ENCODE peak calls at places on chromosomes 4 and X, in six cellular contexts. N is GM12878, H is HepG2, K is K562, W is H1, Z is SK-N-SH. J is an unnamed sample.

GRCh38 chr4:110503588-110504435 is 27.9 kb downstream of the ENPEP start:
- DNase-seq in N (no peak), H (no peak), K (no peak), W (no peak), Z (no peak), J (no peak)

GRCh38 chr4:122733805-122734155 is 1.3 kb downstream of the BBS12 start:
- DNase-seq in N (no peak), H (no peak), K (no peak), W (no peak), Z (no peak), J (no peak)

GRCh38 chr4:94032754-94033153 is 174.9 kb upstream of the SMARCAD1 start:
- DNase-seq in N (no peak), H (no peak), K (no peak), W (peak; percentile 45), Z (peak; percentile 46), J (no peak)

GRCh38 chr4:41757521-41758156 is 9.1 kb upstream of the PHOX2B start:
- DNase-seq in N (no peak), H (no peak), K (no peak), W (peak; percentile 52), Z (no peak), J (no peak)

GRCh38 chr4:55445921-55446577 is 50.3 kb downstream of the TMEM165 start:
- DNase-seq in N (no peak), H (no peak), K (no peak), W (no peak), Z (no peak), J (no peak)

GRCh38 chr4:84503495-84504437 is 4.7 kb upstream of the NKX6-1 start:
- DNase-seq in N (no peak), H (peak; percentile 46), K (peak; percentile 68), W (no peak), Z (peak; percentile 65), J (peak; percentile 62)

GRCh38 chr4:66266035-66266434 is 595.7 kb upstream of the EPHA5 start:
- DNase-seq in N (no peak), H (no peak), K (no peak), W (peak; percentile 48), Z (no peak), J (no peak)

GRCh38 chrX:135707880-135708279 is 5.6 kb upstream of the CT45A1 start:
- DNase-seq in N (no peak), H (peak; percentile 31), K (peak; percentile 82), W (peak; percentile 49), Z (peak; percentile 52), J (peak; percentile 16)

GRCh38 chr4:48114396-48114795 is 19.7 kb downstream of the TXK start:
- DNase-seq in N (no peak), H (no peak), K (no peak), W (no peak), Z (no peak), J (no peak)

GRCh38 chr4:109078724-109079123 is 223.7 kb downstream of the COL25A1 start:
- DNase-seq in N (no peak), H (no peak), K (no peak), W (no peak), Z (no peak), J (no peak)

GRCh38 chr4:159197885-159198269 is 95.0 kb downstream of the RAPGEF2 start:
- DNase-seq in N (no peak), H (no peak), K (no peak), W (no peak), Z (no peak), J (no peak)

GRCh38 chr4:5746829-5747745 is 36.1 kb downstream of the EVC start:
- DNase-seq in N (no peak), H (no peak), K (no peak), W (no peak), Z (no peak), J (no peak)

GRCh38 chrX:46965125-46965758 is 53.0 kb downstream of the JADE3 start:
- DNase-seq in N (no peak), H (no peak), K (no peak), W (no peak), Z (no peak), J (no peak)

GRCh38 chr4:113645771-113646455 is 115.6 kb downstream of the CAMK2D start:
- DNase-seq in N (no peak), H (peak; percentile 81), K (peak; percentile 36), W (no peak), Z (no peak), J (peak; percentile 83)

GRCh38 chr4:103099691-103100392 is at the start of gene BDH2:
- DNase-seq in N (peak; percentile 72), H (peak; percentile 85), K (peak; percentile 84), W (no peak), Z (peak; percentile 64), J (peak; percentile 79)

GRCh38 chr4:20378181-20378580 is 126.5 kb downstream of the SLIT2 start:
- DNase-seq in N (no peak), H (no peak), K (no peak), W (no peak), Z (no peak), J (no peak)

GRCh38 chr4:54228064-54228527 is 997 bp upstream of the PDGFRA start:
- DNase-seq in N (no peak), H (peak; percentile 5), K (peak; percentile 32), W (peak; percentile 93), Z (peak; percentile 87), J (no peak)

GRCh38 chr4:56134272-56134671 is 185.5 kb downstream of the CEP135 start:
- DNase-seq in N (no peak), H (peak; percentile 68), K (no peak), W (no peak), Z (no peak), J (no peak)

GRCh38 chr4:78661923-78662521 is 110.5 kb downstream of the ANXA3 start:
- DNase-seq in N (peak; percentile 77), H (peak; percentile 88), K (no peak), W (no peak), Z (no peak), J (no peak)

GRCh38 chr4:76748649-76749048 is 149.3 kb downstream of the SOWAHB start:
- DNase-seq in N (no peak), H (peak; percentile 12), K (peak; percentile 38), W (no peak), Z (peak; percentile 56), J (no peak)

GRCh38 chrX:18228069-18228468 is 7.4 kb upstream of the BEND2 start:
- DNase-seq in N (no peak), H (no peak), K (no peak), W (no peak), Z (no peak), J (no peak)

DNA sequence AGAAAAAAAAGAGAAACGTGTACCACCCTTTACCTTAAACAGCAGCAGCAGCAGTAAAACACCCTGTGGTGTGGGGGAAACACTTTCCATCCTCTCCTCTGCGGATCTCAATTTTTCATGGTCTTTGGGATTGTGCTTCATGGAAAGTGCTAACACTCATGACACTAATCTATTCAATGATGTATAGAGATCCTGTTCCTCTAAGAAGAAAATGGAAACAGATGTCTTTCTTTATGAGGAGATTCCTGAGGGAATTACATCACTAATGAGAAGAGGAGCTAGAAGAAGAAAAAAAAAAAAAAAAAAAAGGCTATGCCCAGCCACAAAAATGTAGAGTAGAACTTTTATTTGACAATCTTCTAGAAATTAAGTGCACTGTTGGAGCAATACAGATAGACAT is 62.9 kb upstream of the NDST3 start:
- DNase-seq in N (no peak), H (no peak), K (no peak), W (no peak), Z (no peak), J (no peak)
- TF ChIP-seq POLR2AphosphoS5 in N (no peak), H (no peak), K (no peak), W (no peak), Z (no peak), J (no peak)

GRCh38 chr4:59671037-59671436 is 1529.1 kb upstream of the ADGRL3 start:
- DNase-seq in N (no peak), H (no peak), K (no peak), W (no peak), Z (no peak), J (no peak)
- TF ChIP-seq RAD21 in N (no peak), H (no peak), K (no peak), W (no peak), Z (no peak), J (no peak)

GRCh38 chrX:3026074-3026588 is 15.1 kb upstream of the ARSF start:
- DNase-seq in N (no peak), H (no peak), K (no peak), W (no peak), Z (no peak), J (no peak)
- TF ChIP-seq YY1 in N (no peak), H (no peak), K (no peak), W (no peak), Z (no peak), J (no peak)

GRCh38 chr4:82901129-82901718 is 689 bp downstream of the THAP9 start:
- DNase-seq in N (no peak), H (no peak), K (no peak), W (no peak), Z (no peak), J (no peak)
- TF ChIP-seq POLR2AphosphoS5 in N (peak; percentile 58), H (no peak), K (no peak), W (no peak), Z (peak; percentile 57), J (no peak)

GRCh38 chr4:24236532-24236931 is 346.7 kb upstream of the PPARGC1A start:
- DNase-seq in N (no peak), H (no peak), K (no peak), W (no peak), Z (no peak), J (no peak)
- TF ChIP-seq RAD21 in N (no peak), H (no peak), K (no peak), W (no peak), Z (no peak), J (no peak)

GRCh38 chr4:13891544-13891939 is 264.0 kb upstream of the BOD1L1 start:
- DNase-seq in N (no peak), H (no peak), K (no peak), W (no peak), Z (no peak), J (no peak)
- TF ChIP-seq YY1 in N (no peak), H (no peak), K (no peak), W (no peak), Z (no peak), J (no peak)

DNA sequence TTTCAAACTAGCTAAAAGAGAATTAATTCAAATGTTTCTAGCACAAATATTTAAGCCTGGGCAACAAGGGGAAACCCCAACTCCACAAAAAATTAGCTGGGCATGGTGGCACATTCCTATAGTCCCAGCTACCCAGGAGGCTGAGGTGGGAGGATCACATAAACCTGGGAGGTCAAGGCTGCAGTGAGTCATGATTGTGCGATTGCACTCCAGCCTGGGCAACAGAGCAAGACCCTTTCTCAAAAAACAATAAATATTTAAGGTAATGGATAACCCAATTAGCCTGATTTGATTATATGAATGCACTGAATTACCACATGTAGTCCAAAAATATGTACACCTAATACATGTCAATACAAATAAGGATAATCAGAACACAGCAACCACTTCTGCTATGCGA is 14.3 kb downstream of the RCHY1 start:
- DNase-seq in N (no peak), H (no peak), K (no peak), W (no peak), Z (no peak), J (no peak)
- TF ChIP-seq POLR2AphosphoS5 in N (no peak), H (no peak), K (no peak), W (no peak), Z (no peak), J (no peak)

DNA sequence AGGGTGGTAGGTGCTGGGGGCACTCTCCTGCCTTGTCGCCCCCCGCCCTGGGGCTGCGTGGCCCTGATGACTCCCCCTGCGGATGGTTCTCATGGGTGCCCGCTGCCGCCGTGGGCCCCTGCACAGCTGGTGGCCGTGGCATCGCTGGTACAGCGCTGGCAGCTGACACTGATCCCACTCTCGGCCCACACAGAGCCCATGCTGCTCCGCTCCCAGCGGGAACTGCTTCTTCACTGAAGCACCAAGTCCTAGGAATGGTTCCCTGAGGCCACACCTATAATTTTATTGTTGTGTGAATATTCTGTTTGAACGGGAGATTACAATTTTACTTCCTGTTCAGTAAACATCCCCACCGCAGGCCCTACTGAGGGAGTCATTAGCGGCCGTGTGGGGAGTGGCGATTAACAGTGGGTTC is 138.6 kb upstream of the NKX1-1 start:
- DNase-seq in N (no peak), H (no peak), K (no peak), W (no peak), Z (no peak), J (no peak)
- TF ChIP-seq RAD21 in N (no peak), H (no peak), K (no peak), W (no peak), Z (no peak), J (no peak)

J was measured in HCT116.